ENCODE peak calls at places on chromosome 3, in ten cellular contexts. C is renal cortical epithelial cell; F is Right ventricle myocardium inferior; L is H4; R is nephron progenitor cell; M is WTC11; V is stimulated activated CD8-positive, alpha-beta memory T cell treated with anti-CD3 and anti-CD28 coated beads, Interleukin-15, amount 100 ng/mL, for 24 hours; U is LNCaP clone FGC; S is iris pigment epithelial cell; Y is posterior cingulate gyrus. J is an unnamed sample.

GRCh38 chr3:11600501-11601282 is 43.0 kb downstream of the VGLL4 start:
- DNase-seq in C (peak), F (peak), L (peak), R (peak), M (peak), V (no peak), U (no peak), S (peak), Y (peak), J (no peak)

GRCh38 chr3:104145164-104145563 is 1221.5 kb upstream of the ALCAM start:
- DNase-seq in C (no peak), F (no peak), L (no peak), R (no peak), M (no peak), V (no peak), U (no peak), S (no peak), Y (no peak), J (no peak)

GRCh38 chr3:119240101-119240581 is 537 bp downstream of the B4GALT4 start:
- DNase-seq in C (peak), F (no peak), L (no peak), R (peak), M (peak), V (no peak), U (no peak), S (no peak), Y (no peak), J (no peak)

GRCh38 chr3:43727930-43728329 is 37.2 kb downstream of the ABHD5 start:
- DNase-seq in C (peak), F (no peak), L (no peak), R (no peak), M (no peak), V (no peak), U (no peak), S (no peak), Y (no peak), J (no peak)

GRCh38 chr3:129162729-129163579 is 2.1 kb upstream of the ISY1 start:
- DNase-seq in C (no peak), F (no peak), L (no peak), R (peak), M (no peak), V (no peak), U (no peak), S (no peak), Y (no peak), J (peak)

GRCh38 chr3:13579089-13579488 is 30.2 kb downstream of the FBLN2 start:
- DNase-seq in C (peak), F (no peak), L (peak), R (no peak), M (no peak), V (no peak), U (no peak), S (peak), Y (no peak), J (peak)

GRCh38 chr3:111072016-111072891 is 638 bp downstream of the NECTIN3 start:
- DNase-seq in C (no peak), F (no peak), L (no peak), R (peak), M (peak), V (no peak), U (no peak), S (peak), Y (peak), J (no peak)

GRCh38 chr3:164132878-164133277 is 945.4 kb downstream of the SI start:
- DNase-seq in C (no peak), F (no peak), L (no peak), R (no peak), M (no peak), V (no peak), U (no peak), S (no peak), Y (no peak), J (no peak)

GRCh38 chr3:117117188-117117936 is 407.8 kb downstream of the TUSC7 start:
- DNase-seq in C (no peak), F (no peak), L (no peak), R (no peak), M (no peak), V (no peak), U (no peak), S (no peak), Y (no peak), J (no peak)

GRCh38 chr3:39065197-39065596 is 13.4 kb downstream of the WDR48 start:
- DNase-seq in C (peak), F (no peak), L (peak), R (peak), M (peak), V (no peak), U (no peak), S (peak), Y (no peak), J (peak)

GRCh38 chr3:67018789-67019525 is 20.9 kb downstream of the KBTBD8 start:
- DNase-seq in C (no peak), F (no peak), L (no peak), R (no peak), M (no peak), V (no peak), U (no peak), S (peak), Y (no peak), J (no peak)

GRCh38 chr3:159711560-159712333 is 276.9 kb upstream of the IL12A start:
- DNase-seq in C (peak), F (no peak), L (peak), R (no peak), M (no peak), V (no peak), U (no peak), S (peak), Y (no peak), J (no peak)

GRCh38 chr3:39398700-39399099 is 7.8 kb upstream of the RPSA start:
- DNase-seq in C (no peak), F (no peak), L (no peak), R (no peak), M (no peak), V (no peak), U (no peak), S (no peak), Y (no peak), J (peak)

GRCh38 chr3:43176666-43177065 is 70.8 kb upstream of the POMGNT2 start:
- DNase-seq in C (no peak), F (no peak), L (no peak), R (no peak), M (no peak), V (no peak), U (no peak), S (no peak), Y (no peak), J (no peak)

GRCh38 chr3:56366641-56366984 is 101.7 kb downstream of the ERC2 start:
- DNase-seq in C (peak), F (no peak), L (no peak), R (no peak), M (no peak), V (no peak), U (no peak), S (peak), Y (no peak), J (no peak)

GRCh38 chr3:56314842-56315241 is 153.4 kb downstream of the ERC2 start:
- DNase-seq in C (peak), F (no peak), L (peak), R (no peak), M (peak), V (no peak), U (no peak), S (peak), Y (no peak), J (no peak)

GRCh38 chr3:10374311-10374710 is 53.4 kb upstream of the SEC13 start:
- DNase-seq in C (no peak), F (no peak), L (no peak), R (no peak), M (no peak), V (no peak), U (no peak), S (no peak), Y (peak), J (no peak)

GRCh38 chr3:158731938-158732855 is at the start of gene RARRES1:
- DNase-seq in C (peak), F (peak), L (no peak), R (peak), M (peak), V (no peak), U (no peak), S (peak), Y (peak), J (no peak)

GRCh38 chr3:149395107-149396089 is 17.9 kb upstream of the TM4SF1 start:
- DNase-seq in C (peak), F (peak), L (peak), R (no peak), M (no peak), V (no peak), U (peak), S (peak), Y (no peak), J (no peak)

GRCh38 chr3:170049146-170050000 is 11.6 kb downstream of the GPR160 start:
- DNase-seq in C (peak), F (no peak), L (peak), R (no peak), M (no peak), V (no peak), U (no peak), S (no peak), Y (no peak), J (no peak)

GRCh38 chr3:9168230-9168629 is 81.2 kb downstream of the SRGAP3 start:
- DNase-seq in C (no peak), F (no peak), L (no peak), R (no peak), M (peak), V (no peak), U (no peak), S (peak), Y (peak), J (no peak)

GRCh38 chr3:86826292-86826691 is 164.7 kb downstream of the VGLL3 start:
- DNase-seq in C (no peak), F (no peak), L (no peak), R (no peak), M (no peak), V (no peak), U (no peak), S (no peak), Y (no peak), J (no peak)

GRCh38 chr3:194537732-194538247 is 51.0 kb upstream of the ATP13A3 start:
- DNase-seq in C (peak), F (no peak), L (peak), R (no peak), M (no peak), V (no peak), U (no peak), S (peak), Y (no peak), J (peak)

GRCh38 chr3:61936344-61936937 is 375.1 kb downstream of the PTPRG start:
- DNase-seq in C (no peak), F (no peak), L (no peak), R (peak), M (peak), V (no peak), U (no peak), S (peak), Y (no peak), J (peak)

GRCh38 chr3:152646004-152646403 is 188.9 kb upstream of the P2RY1 start:
- DNase-seq in C (no peak), F (no peak), L (no peak), R (no peak), M (no peak), V (no peak), U (no peak), S (no peak), Y (no peak), J (no peak)

GRCh38 chr3:55968331-55968730 is 481.2 kb upstream of the WNT5A start:
- DNase-seq in C (peak), F (no peak), L (no peak), R (no peak), M (no peak), V (no peak), U (no peak), S (peak), Y (no peak), J (no peak)

GRCh38 chr3:71064976-71065763 is 518.4 kb downstream of the FOXP1 start:
- DNase-seq in C (peak), F (peak), L (no peak), R (peak), M (peak), V (peak), U (no peak), S (peak), Y (peak), J (peak)